ENCODE peak calls at places on chromosomes 13 and 19, in five cellular contexts. G is pancreas; I is stimulated activated naive CD4-positive, alpha-beta T cell; O is stimulated activated CD4-positive, alpha-beta T cell treated with anti-CD3 and anti-CD28 coated beads, Interleukin-12 subunit alpha, Interleukin-12 subunit beta, amount 100 ng/mL, for 48 hours; B is activated CD8-positive, alpha-beta T cell treated with anti-CD3 and anti-CD28 coated beads, Interleukin-2, amount 10 ng/mL, durations not matched to agents 7 days and 5 days. R is an unnamed sample.

GRCh38 chr13:111066544-111066943 is 48.6 kb upstream of the ARHGEF7 start:
- DNase-seq in I (no peak), B (no peak), G (no peak), O (no peak), R (no peak)

GRCh38 chr19:19278315-19278714 is 5.2 kb upstream of the TM6SF2 start:
- DNase-seq in I (no peak), G (no peak), O (no peak), B (no peak), R (no peak)

GRCh38 chr19:2701361-2702169 is 929 bp downstream of the GNG7 start:
- DNase-seq in O (no peak), I (no peak), G (no peak), B (no peak), R (no peak)

GRCh38 chr13:113538689-113539058 is 45.9 kb upstream of the TFDP1 start:
- DNase-seq in I (no peak), O (no peak), B (no peak), G (no peak), R (no peak)

GRCh38 chr19:55082023-55082851 is 6.6 kb downstream of the EPS8L1 start:
- DNase-seq in B (peak; percentile 48), G (no peak), I (peak; percentile 28), O (peak; percentile 47), R (peak; percentile 35)

GRCh38 chr13:72437458-72437857 is 290.0 kb downstream of the MZT1 start:
- DNase-seq in I (no peak), G (no peak), B (no peak), O (no peak), R (no peak)

GRCh38 chr13:51663980-51664957 is 80.0 kb downstream of the WDFY2 start:
- DNase-seq in O (no peak), B (no peak), G (no peak), I (no peak), R (no peak)

GRCh38 chr13:48636550-48636949 is 17.2 kb upstream of the CYSLTR2 start:
- DNase-seq in O (no peak), G (no peak), I (no peak), B (no peak), R (no peak)

GRCh38 chr13:94646904-94647303 is 45.2 kb downstream of the GPR180 start:
- DNase-seq in I (no peak), B (no peak), O (no peak), G (no peak), R (no peak)

GRCh38 chr13:82847595-82847994 is 1034.7 kb downstream of the SLITRK1 start:
- DNase-seq in G (no peak), I (no peak), O (no peak), B (no peak), R (no peak)

GRCh38 chr13:85737952-85738351 is 61.3 kb downstream of the SLITRK6 start:
- DNase-seq in G (no peak), I (no peak), O (no peak), B (no peak), R (no peak)

GRCh38 chr13:99385161-99385560 is 78.0 kb upstream of the GPR183 start:
- DNase-seq in O (no peak), I (no peak), G (no peak), B (peak; percentile 19), R (no peak)

GRCh38 chr19:21823224-21823623 is 12.8 kb downstream of the ZNF43 start:
- DNase-seq in B (no peak), O (no peak), I (no peak), G (no peak), R (no peak)

GRCh38 chr19:49157445-49158224 is at the start of gene TRPM4:
- DNase-seq in B (peak; percentile 64), O (no peak), G (peak; percentile 94), I (peak; percentile 6), R (peak; percentile 81)

GRCh38 chr19:10316229-10317044 is 622 bp upstream of the FDX2 start:
- DNase-seq in O (no peak), I (no peak), B (no peak), G (no peak), R (no peak)

GRCh38 chr19:30001794-30002193 is 59.8 kb downstream of the URI1 start:
- DNase-seq in B (no peak), G (no peak), O (no peak), I (no peak), R (no peak)

GRCh38 chr13:95676100-95676774 is 702 bp upstream of the DNAJC3 start:
- DNase-seq in I (no peak), O (no peak), B (peak; percentile 51), G (no peak), R (peak; percentile 17)

GRCh38 chr13:109394311-109394988 is 391.9 kb downstream of the IRS2 start:
- DNase-seq in O (no peak), B (no peak), G (no peak), I (no peak), R (no peak)

GRCh38 chr19:46232029-46232428 is 2.5 kb downstream of the IGFL1 start:
- DNase-seq in G (no peak), B (no peak), O (no peak), I (no peak), R (peak; percentile 99)

GRCh38 chr13:99736541-99736940 is 235.0 kb downstream of the ZIC5 start:
- DNase-seq in I (no peak), B (no peak), G (no peak), O (no peak), R (no peak)

GRCh38 chr19:16620584-16620983 is 7.4 kb downstream of the MED26 start:
- DNase-seq in B (no peak), I (no peak), G (no peak), O (no peak), R (no peak)

GRCh38 chr13:109747524-109747923 is 38.9 kb downstream of the IRS2 start:
- DNase-seq in O (no peak), G (no peak), B (no peak), I (no peak), R (no peak)

GRCh38 chr13:25660996-25661395 is 289.2 kb downstream of the ATP8A2 start:
- DNase-seq in B (no peak), G (no peak), O (no peak), I (no peak), R (no peak)

GRCh38 chr19:33960566-33960965 is 163.9 kb downstream of the KCTD15 start:
- DNase-seq in G (no peak), O (no peak), I (no peak), B (no peak), R (no peak)

GRCh38 chr19:632228-633067 is 889 bp downstream of the POLRMT start:
- DNase-seq in G (no peak), I (no peak), B (peak; percentile 63), O (peak; percentile 22), R (no peak)

GRCh38 chr19:30870861-30871260 is 478.4 kb downstream of the TSHZ3 start:
- DNase-seq in G (no peak), B (no peak), I (no peak), O (no peak), R (no peak)

GRCh38 chr13:98828614-98829013 is 76.1 kb upstream of the SLC15A1 start:
- DNase-seq in I (no peak), O (no peak), B (no peak), G (no peak), R (no peak)

GRCh38 chr13:20174656-20175405 is 14.0 kb upstream of the GJA3 start:
- DNase-seq in I (no peak), O (peak; percentile 74), B (peak; percentile 45), G (peak; percentile 53), R (peak; percentile 82)

GRCh38 chr13:104014803-104015645 is 948.8 kb upstream of the SLC10A2 start:
- DNase-seq in O (no peak), B (no peak), I (no peak), G (no peak), R (no peak)

GRCh38 chr13:61766667-61767058 is 351.0 kb upstream of the PCDH20 start:
- DNase-seq in B (no peak), O (no peak), G (no peak), I (no peak), R (no peak)

GRCh38 chr19:4449022-4449825 is 8.4 kb downstream of the UBXN6 start:
- DNase-seq in O (no peak), I (no peak), B (no peak), G (peak; percentile 79), R (no peak)

GRCh38 chr13:21420706-21421105 is 38.4 kb downstream of the ZDHHC20 start:
- DNase-seq in I (no peak), G (no peak), B (no peak), O (no peak), R (no peak)

GRCh38 chr19:17933414-17934129 is 757 bp downstream of the CCDC124 start:
- DNase-seq in G (no peak), O (no peak), I (no peak), B (no peak), R (peak; percentile 95)

GRCh38 chr13:110308377-110309158 is 1.5 kb downstream of the COL4A2 start:
- DNase-seq in I (no peak), O (no peak), B (no peak), G (no peak), R (peak; percentile 29)

GRCh38 chr19:13077233-13077632 is 25.4 kb downstream of the LYL1 start:
- DNase-seq in G (no peak), B (no peak), O (no peak), I (no peak), R (no peak)

GRCh38 chr19:16449330-16449961 is 22.3 kb downstream of the EPS15L1 start:
- DNase-seq in I (no peak), O (no peak), B (peak; percentile 76), G (no peak), R (no peak)

GRCh38 chr13:84896128-84896527 is 903.1 kb downstream of the SLITRK6 start:
- DNase-seq in G (no peak), I (no peak), B (peak; percentile 53), O (no peak), R (peak; percentile 44)

R was measured in PC-9.